ENCODE peak calls at places on chromosome 4, in six cellular contexts. One of them, this sample, is unnamed.

GRCh38 chr4:3793545-3793944 is 27.4 kb downstream of the ADRA2C start:
- DNase-seq in activated naive CD8-positive, alpha-beta T cell treated with anti-CD3 and anti-CD28 coated beads, Interleukin-2, amount 50 U/mL, for 24 hours: no peak
- DNase-seq in heart left ventricle: peak; percentile 26
- DNase-seq in upper lobe of right lung: no peak
- DNase-seq in bronchial epithelial cell: no peak
- DNase-seq in C1 segment of cervical spinal cord: no peak
- DNase-seq in this sample: no peak

GRCh38 chr4:55547461-55547770 is 707 bp upstream of the CLOCK start:
- DNase-seq in activated naive CD8-positive, alpha-beta T cell treated with anti-CD3 and anti-CD28 coated beads, Interleukin-2, amount 50 U/mL, for 24 hours: no peak
- DNase-seq in heart left ventricle: peak; percentile 70
- DNase-seq in upper lobe of right lung: peak; percentile 68
- DNase-seq in bronchial epithelial cell: no peak
- DNase-seq in C1 segment of cervical spinal cord: no peak
- DNase-seq in this sample: no peak

GRCh38 chr4:150229538-150229937 is 151.3 kb downstream of the DCLK2 start:
- DNase-seq in activated naive CD8-positive, alpha-beta T cell treated with anti-CD3 and anti-CD28 coated beads, Interleukin-2, amount 50 U/mL, for 24 hours: no peak
- DNase-seq in heart left ventricle: no peak
- DNase-seq in upper lobe of right lung: no peak
- DNase-seq in bronchial epithelial cell: peak; percentile 88
- DNase-seq in C1 segment of cervical spinal cord: no peak
- DNase-seq in this sample: no peak

GRCh38 chr4:152936446-152937279 is 540 bp downstream of the FHDC1 start:
- DNase-seq in activated naive CD8-positive, alpha-beta T cell treated with anti-CD3 and anti-CD28 coated beads, Interleukin-2, amount 50 U/mL, for 24 hours: peak; percentile 19
- DNase-seq in heart left ventricle: peak; percentile 62
- DNase-seq in upper lobe of right lung: peak; percentile 77
- DNase-seq in bronchial epithelial cell: no peak
- DNase-seq in C1 segment of cervical spinal cord: no peak
- DNase-seq in this sample: no peak

GRCh38 chr4:109928327-109929045 is 15.8 kb downstream of the EGF start:
- DNase-seq in activated naive CD8-positive, alpha-beta T cell treated with anti-CD3 and anti-CD28 coated beads, Interleukin-2, amount 50 U/mL, for 24 hours: no peak
- DNase-seq in heart left ventricle: no peak
- DNase-seq in upper lobe of right lung: no peak
- DNase-seq in bronchial epithelial cell: no peak
- DNase-seq in C1 segment of cervical spinal cord: no peak
- DNase-seq in this sample: no peak

GRCh38 chr4:63787326-63787725 is 621.9 kb downstream of the TECRL start:
- DNase-seq in activated naive CD8-positive, alpha-beta T cell treated with anti-CD3 and anti-CD28 coated beads, Interleukin-2, amount 50 U/mL, for 24 hours: no peak
- DNase-seq in heart left ventricle: no peak
- DNase-seq in upper lobe of right lung: no peak
- DNase-seq in bronchial epithelial cell: no peak
- DNase-seq in C1 segment of cervical spinal cord: no peak
- DNase-seq in this sample: no peak

GRCh38 chr4:98710831-98711230 is 52.4 kb upstream of the TSPAN5 start:
- DNase-seq in activated naive CD8-positive, alpha-beta T cell treated with anti-CD3 and anti-CD28 coated beads, Interleukin-2, amount 50 U/mL, for 24 hours: no peak
- DNase-seq in heart left ventricle: no peak
- DNase-seq in upper lobe of right lung: no peak
- DNase-seq in bronchial epithelial cell: no peak
- DNase-seq in C1 segment of cervical spinal cord: no peak
- DNase-seq in this sample: no peak

GRCh38 chr4:15742637-15743036 is 35.5 kb upstream of the CD38 start:
- DNase-seq in activated naive CD8-positive, alpha-beta T cell treated with anti-CD3 and anti-CD28 coated beads, Interleukin-2, amount 50 U/mL, for 24 hours: no peak
- DNase-seq in heart left ventricle: no peak
- DNase-seq in upper lobe of right lung: no peak
- DNase-seq in bronchial epithelial cell: no peak
- DNase-seq in C1 segment of cervical spinal cord: no peak
- DNase-seq in this sample: no peak

GRCh38 chr4:189001283-189001970 is 862.2 kb downstream of the TRIML1 start:
- DNase-seq in activated naive CD8-positive, alpha-beta T cell treated with anti-CD3 and anti-CD28 coated beads, Interleukin-2, amount 50 U/mL, for 24 hours: no peak
- DNase-seq in heart left ventricle: no peak
- DNase-seq in upper lobe of right lung: no peak
- DNase-seq in bronchial epithelial cell: no peak
- DNase-seq in C1 segment of cervical spinal cord: no peak
- DNase-seq in this sample: no peak

GRCh38 chr4:87961993-87962791 is 13.3 kb upstream of the SPP1 start:
- DNase-seq in activated naive CD8-positive, alpha-beta T cell treated with anti-CD3 and anti-CD28 coated beads, Interleukin-2, amount 50 U/mL, for 24 hours: no peak
- DNase-seq in heart left ventricle: no peak
- DNase-seq in upper lobe of right lung: no peak
- DNase-seq in bronchial epithelial cell: peak; percentile 82
- DNase-seq in C1 segment of cervical spinal cord: no peak
- DNase-seq in this sample: no peak

This sample was measured in hippocampal formation.